ENCODE peak calls at places on chromosomes 12 and 14, in six cellular contexts. J is mesenchymal stem cell, P is IMR-90, N is H9, Y is trophoblast cell, O is H1. U is an unnamed sample.

GRCh38 chr12:112170376-112170775 is 45.0 kb downstream of the TRAFD1 start:
- DNase-seq in J (no peak), P (no peak), N (no peak), Y (no peak), O (no peak), U (no peak)

GRCh38 chr12:112107728-112108447 is 695 bp downstream of the NAA25 start:
- DNase-seq in J (peak; percentile 58), P (no peak), N (peak; percentile 41), Y (no peak), O (no peak), U (no peak)

GRCh38 chr12:77893918-77894317 is 63.2 kb downstream of the NAV3 start:
- DNase-seq in J (peak; percentile 8), P (peak; percentile 2), N (no peak), Y (no peak), O (no peak), U (no peak)

GRCh38 chr12:78430501-78430900 is 434.1 kb upstream of the SYT1 start:
- DNase-seq in J (peak; percentile 3), P (no peak), N (no peak), Y (no peak), O (no peak), U (no peak)

GRCh38 chr14:100142073-100143040 is 17.1 kb downstream of the DEGS2 start:
- DNase-seq in J (no peak), P (no peak), N (no peak), Y (no peak), O (no peak), U (no peak)

GRCh38 chr12:76313289-76313688 is 34.9 kb downstream of the BBS10 start:
- DNase-seq in J (no peak), P (no peak), N (peak; percentile 47), Y (peak; percentile 19), O (no peak), U (no peak)

GRCh38 chr12:39012870-39013269 is 107.5 kb upstream of the CPNE8 start:
- DNase-seq in J (no peak), P (no peak), N (no peak), Y (no peak), O (no peak), U (no peak)

GRCh38 chr12:116843085-116843484 is 38.2 kb downstream of the HRK start:
- DNase-seq in J (no peak), P (no peak), N (no peak), Y (no peak), O (no peak), U (no peak)

GRCh38 chr12:65656156-65656885 is 168.0 kb upstream of the HMGA2 start:
- DNase-seq in J (peak; percentile 33), P (no peak), N (no peak), Y (no peak), O (no peak), U (no peak)

GRCh38 chr12:131644481-131644880 is 66.4 kb upstream of the SFSWAP start:
- DNase-seq in J (no peak), P (no peak), N (no peak), Y (no peak), O (no peak), U (no peak)

GRCh38 chr14:49659526-49660455 is 24.7 kb upstream of the DNAAF2 start:
- DNase-seq in J (no peak), P (no peak), N (no peak), Y (no peak), O (no peak), U (no peak)

GRCh38 chr12:123908884-123909807 is 63.5 kb downstream of the CCDC92 start:
- DNase-seq in J (no peak), P (no peak), N (no peak), Y (no peak), O (no peak), U (no peak)

GRCh38 chr14:89121961-89122675 is 294.9 kb downstream of the FOXN3 start:
- DNase-seq in J (no peak), P (no peak), N (peak; percentile 75), Y (no peak), O (peak; percentile 59), U (peak; percentile 60)

GRCh38 chr14:68165274-68165843 is 345.8 kb downstream of the RAD51B start:
- DNase-seq in J (no peak), P (no peak), N (no peak), Y (no peak), O (no peak), U (no peak)

DNA sequence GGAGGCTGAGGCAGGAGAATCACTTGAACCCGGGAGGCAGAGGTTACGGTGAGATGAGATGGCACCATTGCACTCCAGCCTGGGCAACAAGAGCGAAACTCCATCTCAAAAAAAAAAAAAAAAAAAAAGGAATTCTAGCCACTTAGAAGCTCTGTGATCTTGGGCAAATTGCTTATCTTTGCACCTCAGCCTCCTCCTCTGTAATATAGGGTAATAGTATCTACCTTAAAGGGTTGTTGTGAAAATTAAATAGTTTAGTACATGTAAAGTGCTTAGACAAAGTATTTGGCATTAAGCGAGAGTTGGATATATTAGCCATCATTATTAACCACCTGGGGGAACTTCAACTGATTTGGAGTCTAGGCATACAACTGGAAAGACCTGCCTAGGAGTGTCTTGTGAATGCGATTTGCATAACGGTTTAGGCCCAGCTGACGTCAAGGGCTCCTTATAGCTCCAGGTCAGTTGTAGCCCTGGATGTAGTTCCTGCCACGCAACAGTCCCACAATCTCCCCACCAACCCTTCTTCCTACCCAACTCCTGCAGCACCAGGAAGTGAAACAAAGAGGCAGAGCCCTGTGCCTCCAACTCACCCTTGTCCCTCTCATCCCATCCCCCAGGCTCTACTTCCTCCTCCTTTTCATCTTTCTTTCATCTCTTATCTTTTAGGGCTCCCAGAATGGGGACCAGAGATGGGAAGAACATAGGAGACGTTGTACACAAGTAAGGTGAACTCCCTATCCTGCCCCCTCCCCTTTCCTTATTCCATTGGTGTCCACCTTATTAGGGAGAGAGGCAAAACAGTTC is 2.1 kb upstream of the IL23A start:
- DNase-seq in J (no peak), P (no peak), N (no peak), Y (no peak), O (no peak), U (no peak)
- H2AFZ ChIP-seq in J (no peak overlapping the region), P (no peak overlapping the region), N (no peak overlapping the region), Y (no peak overlapping the region), O (no peak overlapping the region), U (peak overlapping the region; percentile 37)

GRCh38 chr12:52980096-52980694 is 26.1 kb upstream of the EIF4B start:
- DNase-seq in J (no peak), P (no peak), N (no peak), Y (no peak), O (no peak), U (no peak)

GRCh38 chr12:52975820-52976573 is 27.1 kb downstream of the KRT18 start:
- DNase-seq in J (peak; percentile 82), P (peak; percentile 27), N (peak; percentile 86), Y (peak; percentile 56), O (no peak), U (no peak)

GRCh38 chr12:52975204-52975603 is 26.3 kb downstream of the KRT18 start:
- DNase-seq in J (peak; percentile 85), P (peak; percentile 55), N (no peak), Y (peak; percentile 64), O (no peak), U (no peak)

GRCh38 chr12:52976574-52977071 is 27.7 kb downstream of the KRT18 start:
- DNase-seq in J (peak; percentile 95), P (peak; percentile 70), N (no peak), Y (no peak), O (no peak), U (no peak)

DNA sequence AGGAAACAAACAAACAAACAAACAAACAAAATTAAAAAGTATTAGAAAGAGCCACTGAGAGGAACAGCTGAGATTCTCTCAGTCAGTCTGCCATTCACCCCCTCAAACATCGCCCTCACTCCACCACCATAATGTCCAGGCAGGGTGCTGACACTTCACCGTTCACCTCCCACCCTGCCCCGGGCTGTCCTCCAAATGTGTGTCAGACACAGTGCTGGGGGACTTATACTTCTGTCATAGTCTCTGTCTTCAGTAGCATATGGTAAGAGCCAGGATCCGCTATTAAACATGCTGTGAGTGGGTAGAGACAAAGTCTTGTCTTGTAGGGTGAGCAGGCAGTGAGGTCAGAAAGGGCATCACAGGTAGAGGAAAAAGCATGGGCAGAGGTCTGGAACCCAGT is 28.3 kb downstream of the KRT18 start:
- DNase-seq in J (no peak), P (no peak), N (no peak), Y (no peak), O (no peak), U (no peak)
- H3K18ac ChIP-seq in J (peak overlapping the region; percentile 87), P (no peak overlapping the region), N (no peak overlapping the region), Y (peak overlapping the region; percentile 34), O (no peak overlapping the region), U (peak overlapping the region; percentile 24)

DNA sequence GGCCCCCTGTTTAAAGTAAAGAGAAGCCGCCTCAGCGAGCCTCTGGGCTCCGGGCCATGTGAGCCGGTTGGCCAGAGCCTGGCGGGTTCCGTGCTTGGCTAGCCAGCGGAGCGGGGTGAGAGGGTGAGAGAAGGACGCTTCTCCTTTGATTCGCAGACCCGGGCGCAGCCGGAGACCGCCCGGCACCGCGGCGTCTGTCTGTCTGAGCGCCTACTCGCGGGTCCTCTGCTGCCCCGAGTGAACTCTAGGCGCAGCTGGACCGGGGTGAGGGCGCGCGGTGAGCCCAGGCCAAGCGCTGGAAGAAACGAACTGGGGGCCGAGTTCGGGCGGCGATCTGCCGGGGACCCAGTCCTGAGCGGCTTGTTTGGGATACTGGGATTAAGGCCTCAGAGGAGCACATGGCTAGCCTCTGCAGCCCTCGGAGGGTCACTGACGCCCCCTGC is 41.4 kb upstream of the TBX5 start:
- DNase-seq in J (no peak), P (no peak), N (peak; percentile 54), Y (no peak), O (peak; percentile 65), U (no peak)
- H3K27me3 ChIP-seq in J (peaks cover 92% of the 10 kb centered on the region), P (peaks cover 78% of the 10 kb centered on the region), N (peaks cover 92% of the 10 kb centered on the region), Y (peaks cover 83% of the 10 kb centered on the region), O (peaks cover 100% of the 10 kb centered on the region), U (peaks cover 95% of the 10 kb centered on the region)

GRCh38 chr12:107388263-107388662 is 294.9 kb upstream of the CRY1 start:
- DNase-seq in J (no peak), P (no peak), N (no peak), Y (no peak), O (no peak), U (no peak)

GRCh38 chr12:107384645-107385044 is 291.3 kb upstream of the CRY1 start:
- DNase-seq in J (no peak), P (no peak), N (no peak), Y (no peak), O (no peak), U (no peak)

GRCh38 chr12:107390414-107390813 is 295.2 kb upstream of the PWP1 start:
- DNase-seq in J (no peak), P (no peak), N (no peak), Y (no peak), O (no peak), U (no peak)

GRCh38 chr12:107386569-107386968 is 293.2 kb upstream of the CRY1 start:
- DNase-seq in J (no peak), P (no peak), N (no peak), Y (no peak), O (no peak), U (no peak)

GRCh38 chr12:107385518-107385917 is 292.2 kb upstream of the CRY1 start:
- DNase-seq in J (no peak), P (no peak), N (no peak), Y (no peak), O (no peak), U (no peak)
- H2AFZ ChIP-seq in J (no peak overlapping the region), P (no peak overlapping the region), N (no peak overlapping the region), Y (no peak overlapping the region), O (no peak overlapping the region), U (no peak overlapping the region)

GRCh38 chr12:96199465-96199864 is 5.3 kb downstream of the ELK3 start:
- DNase-seq in J (no peak), P (no peak), N (no peak), Y (no peak), O (no peak), U (no peak)
- H3K18ac ChIP-seq in J (no peak overlapping the region), P (peak overlapping the region; percentile 71), N (no peak overlapping the region), Y (no peak overlapping the region), O (no peak overlapping the region), U (no peak overlapping the region)

U was measured in neuronal stem cell.